ENCODE peak calls at places on chromosomes 7 and 10, in five cellular contexts. One of them, this sample, is unnamed. For H3K4me1, the result is how much of the 10 kb centered on the place peaks cover.

GRCh38 chr10:82982110-82982608 is 1107.2 kb downstream of the NRG3 start:
- DNase-seq in adrenal gland: no peak
- DNase-seq in tibial artery: no peak
- DNase-seq in GM23248: peak
- DNase-seq in colonic mucosa: no peak
- DNase-seq in this sample: no peak

GRCh38 chr7:84783161-84783803 is 403.6 kb downstream of the SEMA3D start:
- DNase-seq in GM23248: peak
- DNase-seq in tibial artery: no peak
- DNase-seq in colonic mucosa: no peak
- DNase-seq in adrenal gland: no peak
- DNase-seq in this sample: peak

GRCh38 chr10:124477614-124478363 is 16.2 kb downstream of the LHPP start:
- DNase-seq in tibial artery: no peak
- DNase-seq in adrenal gland: no peak
- DNase-seq in GM23248: no peak
- DNase-seq in colonic mucosa: no peak
- DNase-seq in this sample: no peak

GRCh38 chr7:36393826-36394225 is 4.2 kb downstream of the ANLN start:
- DNase-seq in adrenal gland: no peak
- DNase-seq in colonic mucosa: no peak
- DNase-seq in tibial artery: no peak
- DNase-seq in GM23248: no peak
- DNase-seq in this sample: no peak

GRCh38 chr10:21926358-21926890 is 77.1 kb downstream of the DNAJC1 start:
- DNase-seq in colonic mucosa: no peak
- DNase-seq in tibial artery: no peak
- DNase-seq in adrenal gland: no peak
- DNase-seq in GM23248: peak
- DNase-seq in this sample: no peak

GRCh38 chr7:51430480-51431086 is 114.0 kb upstream of the COBL start:
- DNase-seq in adrenal gland: peak
- DNase-seq in tibial artery: no peak
- DNase-seq in colonic mucosa: peak
- DNase-seq in GM23248: peak
- DNase-seq in this sample: peak

GRCh38 chr7:111266613-111267012 is 175.7 kb downstream of the LRRN3 start:
- DNase-seq in GM23248: peak
- DNase-seq in adrenal gland: no peak
- DNase-seq in colonic mucosa: no peak
- DNase-seq in tibial artery: no peak
- DNase-seq in this sample: no peak

GRCh38 chr10:105464961-105465360 is 823.9 kb downstream of the SORCS3 start:
- DNase-seq in tibial artery: no peak
- DNase-seq in colonic mucosa: no peak
- DNase-seq in adrenal gland: no peak
- DNase-seq in GM23248: no peak
- DNase-seq in this sample: no peak

GRCh38 chr7:55188590-55189446 is 170.0 kb downstream of the EGFR start:
- DNase-seq in colonic mucosa: peak
- DNase-seq in tibial artery: no peak
- DNase-seq in GM23248: no peak
- DNase-seq in adrenal gland: no peak
- DNase-seq in this sample: peak

GRCh38 chr7:17236603-17237002 is 61.8 kb upstream of the AHR start:
- DNase-seq in adrenal gland: no peak
- DNase-seq in GM23248: peak
- DNase-seq in colonic mucosa: no peak
- DNase-seq in tibial artery: no peak
- DNase-seq in this sample: no peak

GRCh38 chr7:75649462-75649861 is 89.3 kb downstream of the HIP1 start:
- DNase-seq in GM23248: no peak
- DNase-seq in adrenal gland: peak
- DNase-seq in colonic mucosa: no peak
- DNase-seq in tibial artery: no peak
- DNase-seq in this sample: peak

GRCh38 chr7:100965723-100966541 is 3.4 kb upstream of the MUC12 start:
- DNase-seq in tibial artery: no peak
- DNase-seq in GM23248: peak
- DNase-seq in adrenal gland: peak
- DNase-seq in colonic mucosa: peak
- DNase-seq in this sample: peak

GRCh38 chr10:49164587-49165188 is 23.5 kb downstream of the TMEM273 start:
- DNase-seq in tibial artery: no peak
- DNase-seq in colonic mucosa: peak
- DNase-seq in adrenal gland: peak
- DNase-seq in GM23248: peak
- DNase-seq in this sample: peak

GRCh38 chr10:96714031-96714590 is 6.2 kb downstream of the PIK3AP1 start:
- DNase-seq in adrenal gland: no peak
- DNase-seq in tibial artery: no peak
- DNase-seq in GM23248: peak
- DNase-seq in colonic mucosa: no peak
- DNase-seq in this sample: peak

GRCh38 chr7:118312051-118312450 is 87.5 kb downstream of the ANKRD7 start:
- DNase-seq in GM23248: no peak
- DNase-seq in colonic mucosa: no peak
- DNase-seq in adrenal gland: no peak
- DNase-seq in tibial artery: no peak
- DNase-seq in this sample: no peak

GRCh38 chr10:77578583-77579227 is 58.9 kb downstream of the KCNMA1 start:
- DNase-seq in tibial artery: no peak
- DNase-seq in adrenal gland: no peak
- DNase-seq in GM23248: no peak
- DNase-seq in colonic mucosa: no peak
- DNase-seq in this sample: no peak

GRCh38 chr10:87534173-87534858 is 29.6 kb downstream of the MINPP1 start:
- DNase-seq in adrenal gland: no peak
- DNase-seq in colonic mucosa: no peak
- DNase-seq in tibial artery: no peak
- DNase-seq in GM23248: no peak
- DNase-seq in this sample: no peak

GRCh38 chr10:51852297-51852696 is 152.9 kb upstream of the CSTF2T start:
- DNase-seq in colonic mucosa: no peak
- DNase-seq in adrenal gland: no peak
- DNase-seq in tibial artery: no peak
- DNase-seq in GM23248: no peak
- DNase-seq in this sample: no peak

GRCh38 chr10:810351-810846 is 120.9 kb upstream of the DIP2C start:
- DNase-seq in adrenal gland: no peak
- DNase-seq in tibial artery: no peak
- DNase-seq in colonic mucosa: no peak
- DNase-seq in GM23248: no peak
- DNase-seq in this sample: peak

GRCh38 chr10:95221124-95221523 is 27.1 kb downstream of the ACSM6 start:
- DNase-seq in adrenal gland: no peak
- DNase-seq in colonic mucosa: no peak
- DNase-seq in tibial artery: no peak
- DNase-seq in GM23248: no peak
- DNase-seq in this sample: no peak

GRCh38 chr10:84138478-84139125 is 707 bp upstream of the GHITM start:
- DNase-seq in GM23248: no peak
- DNase-seq in adrenal gland: peak
- DNase-seq in tibial artery: peak
- DNase-seq in colonic mucosa: peak
- DNase-seq in this sample: peak

GRCh38 chr10:84140036-84140379 is 699 bp downstream of the GHITM start:
- DNase-seq in tibial artery: no peak
- DNase-seq in GM23248: peak
- DNase-seq in colonic mucosa: no peak
- DNase-seq in adrenal gland: peak
- DNase-seq in this sample: no peak

GRCh38 chr10:84139126-84140035 is at the start of gene GHITM:
- DNase-seq in colonic mucosa: peak
- DNase-seq in tibial artery: peak
- DNase-seq in GM23248: peak
- DNase-seq in adrenal gland: peak
- DNase-seq in this sample: peak

GRCh38 chr10:84135836-84136235 is 3.5 kb upstream of the GHITM start:
- DNase-seq in tibial artery: no peak
- DNase-seq in GM23248: no peak
- DNase-seq in adrenal gland: no peak
- DNase-seq in colonic mucosa: peak
- DNase-seq in this sample: peak
- H3K4me1 ChIP-seq in tibial artery: under half
- H3K4me1 ChIP-seq in GM23248: under half
- H3K4me1 ChIP-seq in adrenal gland: under half
- H3K4me1 ChIP-seq in colonic mucosa: under half
- H3K4me1 ChIP-seq in this sample: under half

GRCh38 chr10:26335574-26336093 is 102.5 kb upstream of the APBB1IP start:
- DNase-seq in adrenal gland: no peak
- DNase-seq in colonic mucosa: no peak
- DNase-seq in tibial artery: no peak
- DNase-seq in GM23248: peak
- DNase-seq in this sample: no peak
- H3K4me3 ChIP-seq in adrenal gland: peak
- H3K4me3 ChIP-seq in colonic mucosa: peak
- H3K4me3 ChIP-seq in tibial artery: peak
- H3K4me3 ChIP-seq in GM23248: peak
- H3K4me3 ChIP-seq in this sample: no peak

GRCh38 chr10:3491571-3491970 is 293.4 kb downstream of the KLF6 start:
- DNase-seq in GM23248: no peak
- DNase-seq in adrenal gland: no peak
- DNase-seq in colonic mucosa: no peak
- DNase-seq in tibial artery: no peak
- DNase-seq in this sample: no peak
- H3K4me1 ChIP-seq in GM23248: under half
- H3K4me1 ChIP-seq in adrenal gland: under half
- H3K4me1 ChIP-seq in colonic mucosa: under half
- H3K4me1 ChIP-seq in tibial artery: under half
- H3K4me1 ChIP-seq in this sample: under half

GRCh38 chr10:11177926-11178453 is 160.3 kb downstream of the CELF2 start:
- DNase-seq in tibial artery: no peak
- DNase-seq in adrenal gland: no peak
- DNase-seq in GM23248: no peak
- DNase-seq in colonic mucosa: no peak
- DNase-seq in this sample: no peak
- H3K4me3 ChIP-seq in tibial artery: no peak
- H3K4me3 ChIP-seq in adrenal gland: no peak
- H3K4me3 ChIP-seq in GM23248: no peak
- H3K4me3 ChIP-seq in colonic mucosa: no peak
- H3K4me3 ChIP-seq in this sample: no peak

DNA sequence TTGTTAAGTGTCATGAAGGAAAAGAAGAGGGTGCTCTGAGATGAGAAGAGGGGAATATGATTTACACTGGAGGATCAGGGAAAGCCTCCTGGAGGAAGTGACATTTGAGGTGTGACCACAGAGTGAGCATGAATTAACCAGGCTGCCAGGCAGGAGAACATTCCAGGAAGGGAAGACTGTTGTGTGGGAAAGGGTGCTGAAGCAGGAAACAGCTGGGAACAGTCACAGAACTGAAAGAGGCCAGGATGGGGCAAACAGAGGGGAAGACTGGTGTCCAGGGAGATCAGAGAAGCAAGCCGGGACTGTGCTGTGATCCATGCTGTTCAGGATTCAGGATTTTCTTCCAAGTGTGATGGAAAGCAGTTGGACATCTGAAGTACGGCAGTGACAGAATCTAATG is 14.9 kb downstream of the HIPK2 start:
- DNase-seq in tibial artery: no peak
- DNase-seq in adrenal gland: no peak
- DNase-seq in GM23248: peak
- DNase-seq in colonic mucosa: no peak
- DNase-seq in this sample: no peak
- H3K4me1 ChIP-seq in tibial artery: half or more
- H3K4me1 ChIP-seq in adrenal gland: under half
- H3K4me1 ChIP-seq in GM23248: under half
- H3K4me1 ChIP-seq in colonic mucosa: under half
- H3K4me1 ChIP-seq in this sample: under half